ENCODE peak calls at places on chromosome 1, in seven cellular contexts. V is pancreas; C is activated CD4-positive, alpha-beta T cell treated with anti-CD3 and anti-CD28 coated beads for 24 hours; O is ELR; J is C1 segment of cervical spinal cord; B is upper lobe of left lung; Q is right cardiac atrium. H is an unnamed sample.

GRCh38 chr1:172134087-172134731 is 286.3 kb upstream of the C1orf105 start:
- DNase-seq in V (no peak), C (no peak), O (peak), J (no peak), B (no peak), Q (no peak), H (no peak)

GRCh38 chr1:235990376-235990795 is 74.5 kb downstream of the NID1 start:
- DNase-seq in V (no peak), C (no peak), O (no peak), J (no peak), B (no peak), Q (no peak), H (no peak)

GRCh38 chr1:215501496-215501895 is 65.6 kb upstream of the KCTD3 start:
- DNase-seq in V (no peak), C (no peak), O (no peak), J (no peak), B (no peak), Q (no peak), H (no peak)

GRCh38 chr1:181089777-181090505 is 1.4 kb downstream of the IER5 start:
- DNase-seq in V (peak), C (peak), O (peak), J (peak), B (peak), Q (peak), H (peak)

GRCh38 chr1:56123421-56123820 is 455.9 kb downstream of the PLPP3 start:
- DNase-seq in V (no peak), C (no peak), O (no peak), J (no peak), B (no peak), Q (no peak), H (no peak)

GRCh38 chr1:97396463-97396862 is 524.4 kb downstream of the DPYD start:
- DNase-seq in V (no peak), C (no peak), O (peak), J (no peak), B (no peak), Q (no peak), H (no peak)

GRCh38 chr1:17957588-17958267 is 149.9 kb upstream of the IGSF21 start:
- DNase-seq in V (no peak), C (no peak), O (no peak), J (no peak), B (no peak), Q (no peak), H (no peak)

GRCh38 chr1:186188736-186189135 is 186.3 kb downstream of the TPR start:
- DNase-seq in V (no peak), C (no peak), O (peak), J (no peak), B (no peak), Q (no peak), H (no peak)